ENCODE peak calls at places on chromosomes 2 and 18, in six cellular contexts. Y is HCT116, S is GM12878, F is HepG2, H is H1, J is K562. T is an unnamed sample.

GRCh38 chr2:85754313-85755095 is 713 bp downstream of the ATOH8 start:
- DNase-seq in F (peak; percentile 77), H (peak; percentile 80), S (no peak), Y (no peak), J (peak; percentile 45), T (no peak)

GRCh38 chr2:234683950-234684349 is 187.1 kb upstream of the ARL4C start:
- DNase-seq in H (peak; percentile 13), S (no peak), Y (no peak), F (no peak), J (no peak), T (no peak)

GRCh38 chr18:31497404-31497710 is 620 bp upstream of the DSG2 start:
- DNase-seq in J (no peak), Y (no peak), H (no peak), S (no peak), F (no peak), T (no peak)

GRCh38 chr18:77004555-77005380 is 127.8 kb downstream of the MBP start:
- DNase-seq in S (no peak), H (no peak), J (no peak), Y (no peak), F (no peak), T (no peak)

GRCh38 chr2:212264227-212264626 is 274.4 kb downstream of the ERBB4 start:
- DNase-seq in F (no peak), Y (no peak), H (no peak), J (no peak), S (no peak), T (no peak)

GRCh38 chr18:58195278-58195721 is 151.3 kb downstream of the NEDD4L start:
- DNase-seq in J (no peak), Y (no peak), F (no peak), H (peak; percentile 67), S (no peak), T (no peak)

GRCh38 chr2:134375935-134376334 is 122.1 kb downstream of the MGAT5 start:
- DNase-seq in H (no peak), S (no peak), Y (no peak), F (peak; percentile 75), J (no peak), T (no peak)

GRCh38 chr2:132896073-132896472 is 226.1 kb upstream of the LYPD1 start:
- DNase-seq in H (no peak), S (no peak), J (no peak), Y (no peak), F (no peak), T (no peak)

GRCh38 chr2:196172976-196173375 is 1.6 kb upstream of the STK17B start:
- DNase-seq in H (no peak), F (no peak), Y (no peak), J (no peak), S (no peak), T (no peak)

GRCh38 chr2:127663566-127664064 is 11.7 kb downstream of the LIMS2 start:
- DNase-seq in F (no peak), J (no peak), H (no peak), Y (no peak), S (no peak), T (no peak)

GRCh38 chr2:10235099-10235908 is 67.4 kb upstream of the HPCAL1 start:
- DNase-seq in J (no peak), F (no peak), Y (no peak), S (no peak), H (no peak), T (no peak)
- TF ChIP-seq ZNF274 in J (no peak), F (no peak), Y (no peak), S (no peak), H (no peak), T (no peak)

GRCh38 chr2:109280804-109281203 is 151.8 kb downstream of the SH3RF3 start:
- DNase-seq in F (no peak), H (no peak), J (no peak), Y (no peak), S (no peak), T (no peak)

GRCh38 chr2:109282360-109282759 is 153.4 kb downstream of the SH3RF3 start:
- DNase-seq in J (no peak), H (no peak), S (no peak), F (no peak), Y (no peak), T (no peak)

GRCh38 chr2:109282865-109283264 is 153.9 kb downstream of the SH3RF3 start:
- DNase-seq in F (no peak), J (no peak), H (no peak), S (no peak), Y (no peak), T (no peak)

GRCh38 chr2:109277414-109277813 is 148.4 kb downstream of the SH3RF3 start:
- DNase-seq in Y (no peak), F (no peak), S (no peak), J (no peak), H (no peak), T (no peak)

GRCh38 chr2:109279243-109279860 is 150.3 kb downstream of the SH3RF3 start:
- DNase-seq in F (no peak), Y (no peak), S (no peak), J (no peak), H (no peak), T (peak; percentile 8)
- TF ChIP-seq YY1 in F (no peak), Y (no peak), S (no peak), J (no peak), H (no peak), T (no peak)

GRCh38 chr18:11859903-11860407 is 8.7 kb downstream of the CHMP1B start:
- DNase-seq in S (no peak), F (peak; percentile 83), Y (peak; percentile 83), J (no peak), H (peak; percentile 32), T (no peak)

GRCh38 chr18:11860594-11861450 is 9.6 kb downstream of the CHMP1B start:
- DNase-seq in H (peak; percentile 35), S (no peak), F (peak; percentile 56), J (no peak), Y (no peak), T (no peak)

GRCh38 chr18:11862468-11863137 is 11.4 kb downstream of the CHMP1B start:
- DNase-seq in Y (no peak), J (no peak), H (no peak), F (no peak), S (no peak), T (no peak)

GRCh38 chr18:11859282-11859797 is 8.1 kb downstream of the CHMP1B start:
- DNase-seq in S (no peak), F (no peak), Y (no peak), J (no peak), H (peak; percentile 33), T (no peak)

GRCh38 chr18:11861583-11862288 is 10.5 kb downstream of the CHMP1B start:
- DNase-seq in H (no peak), F (peak; percentile 66), S (no peak), Y (no peak), J (no peak), T (no peak)
- H3K9me3 ChIP-seq in H (no peaks in the 10 kb centered on the region), F (no peaks in the 10 kb centered on the region), S (no peaks in the 10 kb centered on the region), Y (no peaks in the 10 kb centered on the region), J (no peaks in the 10 kb centered on the region), T (no peaks in the 10 kb centered on the region)

GRCh38 chr2:238104521-238105311 is 4.6 kb downstream of the ESPNL start:
- DNase-seq in S (no peak), F (no peak), J (no peak), Y (no peak), H (peak; percentile 48), T (no peak)
- TF ChIP-seq ZNF274 in S (no peak), F (no peak), J (no peak), Y (no peak), H (no peak), T (no peak)

GRCh38 chr2:27150639-27151230 is 1.9 kb downstream of the TCF23 start:
- DNase-seq in J (no peak), F (no peak), H (no peak), S (no peak), Y (no peak), T (no peak)
- TF ChIP-seq YY1 in J (no peak), F (no peak), H (no peak), S (no peak), Y (no peak), T (no peak)

GRCh38 chr2:64770137-64770780 is 116.5 kb upstream of the SERTAD2 start:
- DNase-seq in H (no peak), Y (no peak), S (no peak), F (no peak), J (no peak), T (no peak)
- H3K9me3 ChIP-seq in H (no peaks in the 10 kb centered on the region), Y (no peaks in the 10 kb centered on the region), S (no peaks in the 10 kb centered on the region), F (no peaks in the 10 kb centered on the region), J (no peaks in the 10 kb centered on the region), T (no peaks in the 10 kb centered on the region)

DNA sequence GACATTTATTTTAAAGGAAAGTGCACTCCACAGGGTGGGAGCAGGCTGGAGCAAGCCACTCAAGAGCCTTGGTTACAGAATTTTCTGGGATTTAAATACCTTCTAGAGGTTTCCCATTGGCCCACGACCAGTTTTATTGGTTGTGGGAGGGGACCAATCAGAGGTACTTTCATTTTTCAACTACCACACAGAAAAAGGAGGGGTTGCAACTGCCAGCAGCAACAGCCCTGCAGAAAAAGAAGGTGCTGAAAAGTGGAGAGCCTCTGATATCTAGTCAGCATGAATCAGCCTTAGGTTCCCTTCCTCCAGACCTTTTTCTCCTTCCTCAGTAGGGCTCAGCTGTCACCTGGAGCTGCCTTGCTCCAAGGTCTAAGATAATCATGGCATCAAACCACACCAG is 38.7 kb upstream of the SIX3 start:
- DNase-seq in Y (no peak), S (no peak), J (no peak), F (no peak), H (no peak), T (no peak)
- TF ChIP-seq ZNF274 in Y (no peak), S (no peak), J (no peak), F (no peak), H (no peak), T (no peak)

GRCh38 chr2:199382091-199382490 is 75.6 kb downstream of the SATB2 start:
- DNase-seq in Y (no peak), J (no peak), F (no peak), S (no peak), H (no peak), T (no peak)

GRCh38 chr2:199384043-199384442 is 73.7 kb downstream of the SATB2 start:
- DNase-seq in H (no peak), F (no peak), J (no peak), Y (no peak), S (no peak), T (no peak)

GRCh38 chr2:199381531-199381930 is 76.2 kb downstream of the SATB2 start:
- DNase-seq in H (no peak), F (no peak), Y (no peak), S (no peak), J (no peak), T (no peak)

GRCh38 chr2:199383006-199383405 is 74.7 kb downstream of the SATB2 start:
- DNase-seq in F (no peak), S (no peak), Y (no peak), H (no peak), J (no peak), T (no peak)

GRCh38 chr2:199379251-199379650 is 78.5 kb downstream of the SATB2 start:
- DNase-seq in Y (no peak), S (no peak), F (no peak), H (no peak), J (no peak), T (no peak)
- TF ChIP-seq YY1 in Y (no peak), S (no peak), F (no peak), H (no peak), J (no peak), T (no peak)

T was measured in NT2/D1.